ENCODE peak calls at places on chromosomes 13 and 19, in seven cellular contexts. R is PC-9, K is prostate gland, Z is mucosa of descending colon, W is K562, Y is OCI-LY7, F is heart right ventricle. U is an unnamed sample.
A peak's percentile ranks its signal among the peaks of the same experiment; 100 is the strongest.

GRCh38 chr19:39974377-39975155 is 3.6 kb downstream of the PSMC4 start:
- DNase-seq in R (no peak), K (no peak), Z (no peak), W (no peak), Y (no peak), F (no peak), U (no peak)

GRCh38 chr13:85698236-85698635 is 101.0 kb downstream of the SLITRK6 start:
- DNase-seq in R (no peak), K (no peak), Z (no peak), W (no peak), Y (no peak), F (no peak), U (no peak)

GRCh38 chr19:49461656-49462055 is 8.6 kb downstream of the ALDH16A1 start:
- DNase-seq in R (no peak), K (no peak), Z (no peak), W (no peak), Y (no peak), F (no peak), U (no peak)

GRCh38 chr19:46211201-46211881 is 18.2 kb upstream of the IGFL1 start:
- DNase-seq in R (peak; percentile 99), K (peak; percentile 53), Z (no peak), W (no peak), Y (no peak), F (no peak), U (no peak)

GRCh38 chr19:17948967-17949930 is 16.4 kb downstream of the CCDC124 start:
- DNase-seq in R (no peak), K (no peak), Z (no peak), W (no peak), Y (peak; percentile 30), F (no peak), U (no peak)

GRCh38 chr13:32191452-32191998 is 123.6 kb downstream of the ZAR1L start:
- DNase-seq in R (no peak), K (no peak), Z (no peak), W (no peak), Y (no peak), F (no peak), U (no peak)

GRCh38 chr19:45069056-45069455 is 7.2 kb downstream of the ZNF296 start:
- DNase-seq in R (no peak), K (peak; percentile 51), Z (peak; percentile 70), W (no peak), Y (no peak), F (no peak), U (no peak)

GRCh38 chr19:46030861-46031550 is 8.2 kb upstream of the PGLYRP1 start:
- DNase-seq in R (no peak), K (no peak), Z (no peak), W (no peak), Y (no peak), F (no peak), U (no peak)

GRCh38 chr19:46975918-46976782 is 43.5 kb upstream of the NPAS1 start:
- DNase-seq in R (peak; percentile 85), K (peak; percentile 95), Z (peak; percentile 85), W (no peak), Y (no peak), F (peak; percentile 94), U (peak; percentile 80)

GRCh38 chr13:83298636-83299035 is 583.6 kb downstream of the SLITRK1 start:
- DNase-seq in R (no peak), K (no peak), Z (no peak), W (no peak), Y (no peak), F (no peak), U (no peak)

GRCh38 chr19:677601-678380 is 1.6 kb downstream of the FSTL3 start:
- DNase-seq in R (peak; percentile 54), K (no peak), Z (peak; percentile 59), W (no peak), Y (peak; percentile 42), F (no peak), U (no peak)

GRCh38 chr13:46006688-46007452 is 45.7 kb downstream of the ZC3H13 start:
- DNase-seq in R (no peak), K (no peak), Z (no peak), W (no peak), Y (no peak), F (no peak), U (no peak)

GRCh38 chr13:31044658-31045620 is 112.5 kb downstream of the TEX26 start:
- DNase-seq in R (peak; percentile 59), K (no peak), Z (no peak), W (no peak), Y (no peak), F (no peak), U (no peak)

GRCh38 chr19:8320564-8321066 is 560 bp downstream of the NDUFA7 start:
- DNase-seq in R (no peak), K (no peak), Z (no peak), W (no peak), Y (peak; percentile 31), F (no peak), U (no peak)

GRCh38 chr19:10872551-10873107 is 1.3 kb downstream of the CARM1 start:
- DNase-seq in R (no peak), K (no peak), Z (no peak), W (no peak), Y (no peak), F (no peak), U (no peak)

GRCh38 chr19:13082192-13083007 is 20.3 kb downstream of the LYL1 start:
- DNase-seq in R (no peak), K (no peak), Z (no peak), W (peak; percentile 41), Y (no peak), F (no peak), U (no peak)

GRCh38 chr13:28059214-28059613 is 41.2 kb downstream of the FLT3 start:
- DNase-seq in R (no peak), K (no peak), Z (no peak), W (peak; percentile 43), Y (peak; percentile 42), F (no peak), U (peak; percentile 15)

GRCh38 chr19:4371898-4372629 is 28.3 kb downstream of the SH3GL1 start:
- DNase-seq in R (no peak), K (no peak), Z (no peak), W (peak; percentile 48), Y (no peak), F (no peak), U (no peak)

GRCh38 chr13:28636677-28637317 is 22.1 kb upstream of the POMP start:
- DNase-seq in R (peak; percentile 74), K (no peak), Z (no peak), W (peak; percentile 35), Y (peak; percentile 83), F (no peak), U (no peak)

GRCh38 chr13:83216521-83217245 is 665.6 kb downstream of the SLITRK1 start:
- DNase-seq in R (no peak), K (no peak), Z (no peak), W (no peak), Y (no peak), F (no peak), U (no peak)

GRCh38 chr19:50607874-50608785 is 31.6 kb downstream of the SYT3 start:
- DNase-seq in R (no peak), K (peak; percentile 38), Z (peak; percentile 75), W (peak; percentile 91), Y (peak; percentile 74), F (peak; percentile 72), U (peak; percentile 15)

GRCh38 chr19:54882758-54883157 is 8.7 kb downstream of the FCAR start:
- DNase-seq in R (no peak), K (no peak), Z (no peak), W (no peak), Y (peak; percentile 76), F (no peak), U (no peak)

DNA sequence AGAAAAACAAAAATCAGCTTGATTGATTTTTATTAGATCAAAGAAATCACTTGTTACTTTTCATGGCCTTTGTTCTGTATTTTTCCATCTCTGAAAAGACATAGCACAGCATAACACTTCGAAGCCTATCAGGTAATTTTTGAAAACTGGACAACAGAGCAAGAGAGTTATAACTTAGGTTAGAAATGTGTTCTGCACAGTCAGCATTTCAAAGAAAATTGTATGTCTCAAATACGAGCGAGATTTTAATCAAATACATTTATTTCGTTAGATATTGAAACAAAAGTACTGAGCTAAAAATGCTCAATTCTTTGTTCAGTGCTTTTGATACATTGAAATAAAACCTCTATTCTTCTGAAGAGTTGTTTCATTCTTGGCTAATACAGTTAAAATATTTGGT is 144.1 kb upstream of the SLC10A2 start:
- DNase-seq in R (no peak), K (no peak), Z (no peak), W (no peak), Y (no peak), F (no peak), U (no peak)
- H3K4me3 ChIP-seq in R (no peak overlapping the region), K (no peak overlapping the region), Z (no peak overlapping the region), W (no peak overlapping the region), Y (no peak overlapping the region), F (no peak overlapping the region), U (no peak overlapping the region)

DNA sequence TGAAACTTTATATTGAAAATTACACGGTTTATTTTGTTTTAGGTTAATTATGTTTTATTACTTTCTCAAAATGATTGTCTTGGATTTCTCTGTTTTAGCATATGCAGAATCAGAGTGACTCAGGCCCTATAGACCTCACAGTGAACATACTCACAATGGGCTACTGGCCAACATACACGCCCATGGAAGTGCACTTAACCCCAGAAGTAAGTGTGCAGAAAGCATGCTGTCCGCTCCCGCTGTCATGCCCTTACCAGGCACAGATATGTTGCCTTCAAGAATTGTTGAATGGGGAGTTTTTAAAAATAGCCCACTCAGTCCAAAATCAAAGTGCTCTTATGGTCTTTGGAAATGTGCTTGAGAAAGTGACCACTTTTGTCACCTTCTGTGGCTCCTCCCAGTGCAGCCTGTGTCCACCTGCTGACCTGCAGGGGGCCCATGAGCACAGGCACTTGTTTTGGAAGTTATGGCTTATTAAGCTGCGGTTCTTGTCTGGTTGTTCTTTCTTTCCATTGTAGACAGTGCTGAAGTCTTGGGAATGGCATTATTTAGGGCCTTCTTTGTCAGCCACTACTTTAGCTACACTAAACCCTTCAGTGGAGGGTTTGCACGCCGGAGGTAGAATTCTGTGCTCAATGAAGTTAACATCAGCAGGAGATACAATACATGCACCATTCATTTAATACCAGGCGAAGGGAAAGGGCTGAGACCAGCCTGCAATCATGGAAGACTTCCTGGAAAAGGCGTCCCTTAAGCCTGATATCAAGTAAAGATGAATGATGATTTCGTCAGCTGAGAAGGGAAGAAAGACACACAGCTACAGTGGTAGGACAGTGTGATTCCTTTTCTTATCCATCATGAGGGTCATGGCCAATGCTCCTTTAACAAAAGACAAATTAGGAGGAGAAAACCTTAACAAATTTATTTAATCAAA is 36.7 kb downstream of the CUL4A start:
- DNase-seq in R (no peak), K (no peak), Z (no peak), W (no peak), Y (no peak), F (no peak), U (no peak)
- TF ChIP-seq CTCF in R (peak; percentile 53), K (no peak), Z (no peak), W (peak; percentile 40), Y (no peak), F (no peak), U (peak; percentile 32)

GRCh38 chr13:23578411-23579071 is 8.3 kb downstream of the TNFRSF19 start:
- DNase-seq in R (no peak), K (peak; percentile 71), Z (peak; percentile 88), W (peak; percentile 46), Y (peak; percentile 63), F (peak; percentile 83), U (no peak)
- H3K4me3 ChIP-seq in R (peak overlapping the region; percentile 66), K (peak overlapping the region; percentile 80), Z (peak overlapping the region; percentile 27), W (peak overlapping the region; percentile 50), Y (peak overlapping the region; percentile 64), F (peak overlapping the region; percentile 84), U (peak overlapping the region; percentile 67)

DNA sequence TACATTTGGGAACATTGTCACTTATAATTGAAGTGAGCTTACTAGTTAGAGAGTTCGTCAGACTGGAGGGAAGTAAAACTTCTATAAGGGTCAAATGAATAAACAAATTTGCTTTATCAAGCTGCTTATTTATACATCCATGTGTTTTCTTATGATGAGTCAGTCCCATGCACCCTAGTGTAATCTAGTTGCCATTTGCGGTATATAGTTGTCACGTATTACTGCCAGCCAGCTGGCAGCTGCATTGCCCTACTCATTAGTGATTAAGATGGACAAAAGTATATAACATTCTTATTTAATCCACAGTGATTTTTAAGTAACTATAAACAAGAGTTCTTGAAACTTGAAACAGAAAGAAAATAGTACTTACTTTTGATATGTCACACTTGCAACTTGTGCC is 182.4 kb downstream of the GPC6 start:
- DNase-seq in R (no peak), K (no peak), Z (no peak), W (no peak), Y (no peak), F (no peak), U (no peak)
- TF ChIP-seq CTCF in R (no peak), K (no peak), Z (no peak), W (no peak), Y (no peak), F (no peak), U (no peak)

U was measured in LNCaP clone FGC.